ENCODE peak calls at places on chromosomes 5 and 9, in ten cellular contexts. Q, X, M, T, L, K, U, F, O and P are unnamed samples.

GRCh38 chr5:157576678-157577077 is 1.1 kb upstream of the ADAM19 start:
- DNase-seq in Q (no peak), X (no peak), M (no peak), T (no peak), L (no peak), K (no peak), U (no peak), F (no peak), O (no peak), P (no peak)

GRCh38 chr5:36730537-36731216 is 124.3 kb downstream of the SLC1A3 start:
- DNase-seq in Q (no peak), X (no peak), M (no peak), T (no peak), L (peak), K (no peak), U (no peak), F (no peak), O (no peak), P (no peak)

GRCh38 chr5:104016650-104017049 is 454.1 kb upstream of the NUDT12 start:
- DNase-seq in Q (no peak), X (no peak), M (no peak), T (no peak), L (no peak), K (no peak), U (no peak), F (no peak), O (peak), P (no peak)

GRCh38 chr9:115651456-115651855 is 502.1 kb upstream of the PAPPA start:
- DNase-seq in Q (no peak), X (no peak), M (no peak), T (no peak), L (no peak), K (no peak), U (no peak), F (no peak), O (no peak), P (no peak)

GRCh38 chr9:134992755-134993124 is 75.0 kb upstream of the FCN1 start:
- DNase-seq in Q (no peak), X (no peak), M (no peak), T (no peak), L (no peak), K (no peak), U (no peak), F (no peak), O (no peak), P (no peak)

GRCh38 chr5:157574456-157575095 is 999 bp downstream of the ADAM19 start:
- DNase-seq in Q (no peak), X (no peak), M (no peak), T (no peak), L (no peak), K (no peak), U (no peak), F (no peak), O (no peak), P (no peak)

GRCh38 chr9:133708770-133709611 is 29.2 kb downstream of the SARDH start:
- DNase-seq in Q (no peak), X (no peak), M (no peak), T (no peak), L (no peak), K (no peak), U (no peak), F (no peak), O (no peak), P (no peak)

GRCh38 chr9:18569941-18570630 is 96.1 kb downstream of the ADAMTSL1 start:
- DNase-seq in Q (no peak), X (no peak), M (no peak), T (no peak), L (no peak), K (no peak), U (no peak), F (no peak), O (no peak), P (no peak)

GRCh38 chr5:139760066-139761056 is 35.2 kb upstream of the PSD2 start:
- DNase-seq in Q (no peak), X (no peak), M (no peak), T (no peak), L (no peak), K (no peak), U (no peak), F (no peak), O (peak), P (no peak)

GRCh38 chr9:136327313-136327971 is at the start of gene GPSM1:
- DNase-seq in Q (no peak), X (no peak), M (peak), T (no peak), L (no peak), K (no peak), U (no peak), F (peak), O (no peak), P (no peak)

GRCh38 chr5:89849819-89850515 is 559.6 kb downstream of the CETN3 start:
- DNase-seq in Q (no peak), X (no peak), M (no peak), T (no peak), L (no peak), K (no peak), U (no peak), F (no peak), O (no peak), P (no peak)

GRCh38 chr9:130276955-130277354 is 11.4 kb downstream of the HMCN2 start:
- DNase-seq in Q (no peak), X (no peak), M (no peak), T (no peak), L (no peak), K (no peak), U (no peak), F (no peak), O (no peak), P (no peak)

GRCh38 chr9:16705121-16705604 is 165.3 kb downstream of the BNC2 start:
- DNase-seq in Q (peak), X (no peak), M (peak), T (no peak), L (peak), K (no peak), U (no peak), F (no peak), O (peak), P (no peak)

GRCh38 chr9:15400281-15400941 is 22.3 kb upstream of the SNAPC3 start:
- DNase-seq in Q (no peak), X (no peak), M (no peak), T (no peak), L (no peak), K (no peak), U (peak), F (no peak), O (peak), P (no peak)

GRCh38 chr9:37010976-37011375 is 23.1 kb downstream of the PAX5 start:
- DNase-seq in Q (no peak), X (no peak), M (no peak), T (no peak), L (no peak), K (no peak), U (no peak), F (no peak), O (no peak), P (no peak)

GRCh38 chr5:132056610-132057497 is 3.6 kb upstream of the IL3 start:
- DNase-seq in Q (no peak), X (no peak), M (no peak), T (no peak), L (no peak), K (no peak), U (no peak), F (no peak), O (no peak), P (peak)

GRCh38 chr5:8012131-8012977 is 143.4 kb downstream of the MTRR start:
- DNase-seq in Q (no peak), X (no peak), M (no peak), T (no peak), L (no peak), K (no peak), U (no peak), F (no peak), O (no peak), P (no peak)

GRCh38 chr9:91047993-91048607 is 246.5 kb downstream of the SYK start:
- DNase-seq in Q (no peak), X (no peak), M (peak), T (no peak), L (no peak), K (no peak), U (no peak), F (no peak), O (peak), P (no peak)

GRCh38 chr9:122777935-122778671 is 10.6 kb upstream of the OR5C1 start:
- DNase-seq in Q (no peak), X (no peak), M (peak), T (no peak), L (no peak), K (no peak), U (no peak), F (no peak), O (peak), P (no peak)

GRCh38 chr9:92501671-92502393 is 19.5 kb upstream of the ASPN start:
- DNase-seq in Q (no peak), X (no peak), M (peak), T (peak), L (no peak), K (no peak), U (peak), F (no peak), O (no peak), P (no peak)

GRCh38 chr5:13585324-13585723 is 359.2 kb downstream of the DNAH5 start:
- DNase-seq in Q (no peak), X (no peak), M (no peak), T (no peak), L (no peak), K (no peak), U (no peak), F (no peak), O (no peak), P (no peak)

GRCh38 chr9:77783518-77783917 is 135.4 kb upstream of the GNA14 start:
- DNase-seq in Q (no peak), X (no peak), M (no peak), T (no peak), L (no peak), K (no peak), U (no peak), F (no peak), O (no peak), P (no peak)

GRCh38 chr5:122156724-122157325 is 27.5 kb downstream of the ZNF474 start:
- DNase-seq in Q (no peak), X (no peak), M (peak), T (peak), L (no peak), K (no peak), U (no peak), F (no peak), O (peak), P (no peak)

GRCh38 chr5:58094031-58094430 is 365.9 kb downstream of the PLK2 start:
- DNase-seq in Q (no peak), X (no peak), M (peak), T (no peak), L (no peak), K (no peak), U (no peak), F (no peak), O (no peak), P (no peak)

GRCh38 chr5:158303261-158303660 is 444.3 kb upstream of the CLINT1 start:
- DNase-seq in Q (no peak), X (no peak), M (no peak), T (no peak), L (no peak), K (no peak), U (no peak), F (no peak), O (no peak), P (no peak)

GRCh38 chr5:1118231-1118698 is 6.4 kb upstream of the SLC12A7 start:
- DNase-seq in Q (no peak), X (peak), M (no peak), T (no peak), L (peak), K (no peak), U (no peak), F (no peak), O (no peak), P (no peak)

GRCh38 chr9:110443146-110443877 is 105.6 kb upstream of the TXNDC8 start:
- DNase-seq in Q (no peak), X (no peak), M (peak), T (no peak), L (peak), K (no peak), U (no peak), F (no peak), O (peak), P (no peak)

GRCh38 chr5:127227881-127228280 is 62.7 kb upstream of the MEGF10 start:
- DNase-seq in Q (no peak), X (no peak), M (no peak), T (no peak), L (no peak), K (no peak), U (no peak), F (no peak), O (no peak), P (no peak)

GRCh38 chr5:42984307-42984706 is 55.8 kb downstream of the ANXA2R start:
- DNase-seq in Q (no peak), X (no peak), M (peak), T (no peak), L (no peak), K (no peak), U (no peak), F (no peak), O (peak), P (no peak)

GRCh38 chr5:16051246-16051645 is 128.3 kb downstream of the MARCHF11 start:
- DNase-seq in Q (no peak), X (no peak), M (no peak), T (no peak), L (no peak), K (no peak), U (no peak), F (no peak), O (peak), P (no peak)

GRCh38 chr9:131125038-131125287 is 423 bp upstream of the NUP214 start:
- DNase-seq in Q (no peak), X (no peak), M (no peak), T (no peak), L (no peak), K (no peak), U (no peak), F (no peak), O (no peak), P (no peak)

GRCh38 chr5:78518365-78519197 is 130.0 kb downstream of the LHFPL2 start:
- DNase-seq in Q (no peak), X (no peak), M (peak), T (no peak), L (no peak), K (no peak), U (no peak), F (no peak), O (peak), P (no peak)

GRCh38 chr9:99296375-99296951 is 74.4 kb downstream of the SEC61B start:
- DNase-seq in Q (no peak), X (peak), M (no peak), T (no peak), L (no peak), K (no peak), U (no peak), F (no peak), O (no peak), P (peak)

GRCh38 chr9:81575976-81576375 is 113.4 kb downstream of the TLE1 start:
- DNase-seq in Q (no peak), X (no peak), M (no peak), T (no peak), L (no peak), K (no peak), U (peak), F (no peak), O (no peak), P (no peak)

GRCh38 chr5:16552666-16553343 is 64.0 kb downstream of the RETREG1 start:
- DNase-seq in Q (peak), X (peak), M (peak), T (peak), L (peak), K (peak), U (peak), F (no peak), O (peak), P (peak)

GRCh38 chr9:94826644-94827410 is 100.3 kb downstream of the AOPEP start:
- DNase-seq in Q (no peak), X (no peak), M (no peak), T (no peak), L (peak), K (no peak), U (no peak), F (no peak), O (no peak), P (no peak)